ENCODE peak calls at places on chromosomes 11 and 22, in six cellular contexts. B is uterus; L is CD8-positive, alpha-beta memory T cell; J is cardiac muscle cell; M is transverse colon; R is PC-9. K is an unnamed sample. For H3K36me3, the result is how much of the 10 kb centered on the place peaks cover.

GRCh38 chr11:107591446-107592236 is 694 bp downstream of the ELMOD1 start:
- DNase-seq in B (no peak), L (no peak), J (peak), M (no peak), R (no peak), K (peak)

GRCh38 chr22:25970348-25970995 is 198.8 kb upstream of the SEZ6L start:
- DNase-seq in B (no peak), L (no peak), J (no peak), M (no peak), R (no peak), K (no peak)

GRCh38 chr11:59283825-59284772 is 71.4 kb upstream of the MPEG1 start:
- DNase-seq in B (no peak), L (peak), J (peak), M (peak), R (peak), K (no peak)

GRCh38 chr11:64566042-64566914 is 24.7 kb upstream of the SLC22A12 start:
- DNase-seq in B (peak), L (no peak), J (peak), M (peak), R (peak), K (peak)

GRCh38 chr11:55942785-55943392 is 6.7 kb upstream of the OR5I1 start:
- DNase-seq in B (no peak), L (no peak), J (peak), M (no peak), R (peak), K (peak)

GRCh38 chr11:64850979-64851567 is 6.6 kb upstream of the CDC42BPG start:
- DNase-seq in B (no peak), L (peak), J (no peak), M (peak), R (peak), K (no peak)

GRCh38 chr11:2427721-2428321 is 16.5 kb downstream of the TRPM5 start:
- DNase-seq in B (no peak), L (no peak), J (no peak), M (no peak), R (no peak), K (no peak)

GRCh38 chr11:58770627-58771457 is 39.1 kb upstream of the GLYAT start:
- DNase-seq in B (no peak), L (no peak), J (no peak), M (no peak), R (peak), K (peak)

GRCh38 chr22:43142881-43143562 is at the start of gene MCAT:
- DNase-seq in B (peak), L (peak), J (peak), M (peak), R (peak), K (peak)

GRCh38 chr11:133906746-133907145 is 50.0 kb downstream of the IGSF9B start:
- DNase-seq in B (no peak), L (no peak), J (no peak), M (no peak), R (no peak), K (no peak)

GRCh38 chr11:108235633-108236032 is 12.8 kb downstream of the ATM start:
- DNase-seq in B (no peak), L (no peak), J (no peak), M (no peak), R (no peak), K (no peak)

GRCh38 chr11:2892215-2893020 is 6.8 kb upstream of the CDKN1C start:
- DNase-seq in B (peak), L (peak), J (peak), M (peak), R (peak), K (no peak)

DNA sequence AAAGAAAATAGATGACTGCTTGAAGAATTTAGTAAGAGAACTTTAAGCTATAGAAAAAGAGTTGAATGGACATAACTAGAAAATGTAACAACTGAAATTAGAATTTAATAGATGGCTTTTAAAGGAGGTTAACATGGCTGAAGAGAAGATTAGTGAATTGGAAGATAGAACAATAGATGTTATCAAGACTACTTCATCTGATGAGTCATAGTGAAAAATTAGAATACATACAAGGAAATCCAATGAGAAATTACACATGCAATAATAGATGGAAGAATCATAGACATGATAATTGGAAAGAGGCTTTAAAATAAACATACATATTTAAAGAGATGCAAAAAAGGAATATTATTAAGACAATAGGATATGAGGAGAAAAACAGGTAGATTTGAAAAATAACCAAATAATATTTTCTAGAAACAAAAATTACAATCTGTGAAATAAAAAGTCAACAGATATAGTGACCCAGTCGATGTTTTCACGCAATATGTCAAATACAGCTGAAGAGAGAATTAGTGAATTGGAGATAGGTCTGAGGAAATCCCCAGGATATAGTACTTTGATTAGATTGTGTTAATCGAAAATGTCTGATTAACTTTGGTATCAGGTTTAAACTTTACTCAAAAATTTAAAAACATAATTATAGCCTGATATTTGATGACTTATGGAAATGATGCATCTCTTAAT is 28.2 kb downstream of the CAT start:
- DNase-seq in B (no peak), L (no peak), J (no peak), M (no peak), R (no peak), K (no peak)
- H3K36me3 ChIP-seq in B (under half), L (under half), J (under half), M (under half), R (under half), K (under half)

GRCh38 chr11:62879554-62879953 is 1.1 kb upstream of the SLC3A2 start:
- DNase-seq in B (peak), L (no peak), J (peak), M (no peak), R (no peak), K (no peak)
- H3K27ac ChIP-seq in B (peak), L (peak), J (peak), M (peak), R (peak), K (peak)

DNA sequence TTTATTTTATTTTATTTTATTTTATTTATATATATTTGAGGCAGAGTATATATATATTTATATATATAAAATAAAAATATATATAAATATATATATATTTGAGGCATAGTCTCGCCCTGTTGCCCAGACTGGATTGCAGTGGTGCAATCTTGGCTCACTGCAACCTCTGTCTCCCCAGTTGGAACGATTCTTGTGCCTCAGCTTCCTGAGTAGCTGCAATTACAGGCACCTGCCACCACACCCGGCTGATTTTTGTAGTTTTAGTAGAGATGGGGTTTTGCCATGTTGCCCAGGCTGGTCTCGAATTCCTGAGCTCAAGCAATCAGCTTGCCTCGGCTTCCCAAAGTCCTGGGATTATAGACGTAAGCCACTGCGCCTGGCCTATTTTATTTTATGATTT is 31.4 kb downstream of the ACO2 start:
- DNase-seq in B (no peak), L (no peak), J (no peak), M (no peak), R (no peak), K (no peak)
- H3K36me3 ChIP-seq in B (under half), L (under half), J (under half), M (under half), R (under half), K (under half)

GRCh38 chr22:38567531-38568245 is 2.3 kb downstream of the DMC1 start:
- DNase-seq in B (no peak), L (no peak), J (no peak), M (no peak), R (no peak), K (no peak)

GRCh38 chr22:38572065-38572464 is 2.1 kb upstream of the DMC1 start:
- DNase-seq in B (peak), L (peak), J (peak), M (peak), R (peak), K (peak)

GRCh38 chr22:38569181-38569971 is 607 bp downstream of the DMC1 start:
- DNase-seq in B (peak), L (no peak), J (no peak), M (peak), R (no peak), K (no peak)

GRCh38 chr22:38570841-38571364 is 920 bp upstream of the DMC1 start:
- DNase-seq in B (no peak), L (peak), J (no peak), M (peak), R (no peak), K (peak)

DNA sequence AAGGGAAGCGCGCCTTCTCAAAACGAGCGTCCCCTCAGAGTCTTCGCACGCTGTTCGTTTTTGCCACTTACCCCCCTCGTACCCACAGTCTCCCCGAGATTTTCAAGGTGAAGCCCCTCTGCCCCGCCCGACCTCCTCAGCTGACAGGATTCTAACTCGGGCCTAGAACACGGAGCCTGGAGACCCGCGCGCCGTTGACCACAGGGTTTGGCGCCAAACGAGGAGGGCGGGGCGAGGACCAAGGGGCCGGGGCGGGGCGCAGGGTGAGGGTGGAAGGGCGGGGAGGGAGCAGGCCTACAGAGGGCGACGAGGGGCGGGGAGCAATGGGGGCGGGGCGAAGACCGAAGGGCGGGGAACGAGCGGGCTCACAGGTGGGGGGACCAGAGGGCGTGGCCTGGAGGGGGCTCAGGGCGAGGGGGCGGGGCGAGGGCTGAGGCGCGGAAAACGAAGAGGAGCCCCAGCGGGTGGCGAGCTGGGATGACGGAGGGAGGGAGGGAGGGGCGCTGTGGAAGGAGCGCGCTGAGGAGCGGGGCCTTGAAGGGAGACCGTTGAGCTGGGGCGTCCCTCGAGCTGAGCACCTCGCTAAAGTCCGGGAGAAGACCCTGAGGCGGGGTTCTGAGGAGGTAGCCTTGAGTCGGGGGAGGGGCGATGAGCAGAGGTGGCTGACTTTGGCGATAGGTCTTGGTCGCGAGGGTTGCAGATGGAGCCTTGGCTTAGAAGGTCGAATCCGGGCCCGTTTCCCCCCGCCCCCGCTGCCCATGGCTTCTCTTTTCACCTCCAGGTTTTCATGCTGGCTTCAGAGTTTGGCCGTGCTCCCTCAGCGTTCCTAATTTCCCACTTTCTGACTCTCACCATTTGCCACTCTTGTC is at the start of gene DMC1:
- DNase-seq in B (peak), L (peak), J (peak), M (peak), R (peak), K (peak)
- H3K27ac ChIP-seq in B (peak), L (peak), J (peak), M (peak), R (no peak), K (no peak)

GRCh38 chr11:78202733-78203167 is 14.0 kb downstream of the USP35 start:
- DNase-seq in B (no peak), L (peak), J (no peak), M (no peak), R (no peak), K (no peak)

GRCh38 chr11:78200553-78200952 is 11.8 kb downstream of the USP35 start:
- DNase-seq in B (no peak), L (no peak), J (no peak), M (no peak), R (no peak), K (no peak)

GRCh38 chr11:78200061-78200460 is 11.3 kb downstream of the USP35 start:
- DNase-seq in B (no peak), L (no peak), J (no peak), M (no peak), R (no peak), K (no peak)

GRCh38 chr11:78199653-78200015 is 10.9 kb downstream of the USP35 start:
- DNase-seq in B (no peak), L (no peak), J (no peak), M (no peak), R (no peak), K (no peak)

DNA sequence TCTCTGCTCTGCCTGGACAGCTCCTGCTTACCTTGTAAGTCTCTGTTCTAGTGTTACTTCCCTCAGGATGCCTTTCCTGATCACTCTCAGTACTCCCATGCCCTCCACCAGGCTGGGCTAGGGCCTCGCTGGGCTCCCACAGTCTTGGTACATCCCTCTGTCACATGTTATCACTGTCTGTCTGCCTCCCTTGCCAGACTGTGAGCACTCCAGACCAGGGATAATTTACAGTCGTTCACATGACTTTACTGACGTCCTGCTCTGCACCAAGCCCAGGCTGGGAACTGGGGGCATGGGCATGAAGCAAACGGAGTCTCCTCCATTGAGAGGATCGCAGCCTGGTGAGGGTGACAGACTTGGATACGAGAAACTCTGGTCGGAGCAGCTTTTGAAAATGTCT is 12.4 kb downstream of the USP35 start:
- DNase-seq in B (no peak), L (no peak), J (no peak), M (no peak), R (no peak), K (no peak)
- H3K36me3 ChIP-seq in B (under half), L (under half), J (under half), M (under half), R (under half), K (under half)